ENCODE peak calls at places on chromosomes 6 and 20, in nine cellular contexts. L, J, E, W, P, V, O, H and T are unnamed samples. For H3K36me3, the result is how much of the 10 kb centered on the place peaks cover.

GRCh38 chr6:100880149-100880900 is 804 bp downstream of the ASCC3 start:
- DNase-seq in L (no peak), J (no peak), E (no peak), W (no peak), P (no peak), V (no peak), O (no peak), H (no peak), T (no peak)

GRCh38 chr6:130625825-130626500 is 201.2 kb upstream of the SMLR1 start:
- DNase-seq in L (no peak), J (no peak), E (peak), W (no peak), P (no peak), V (no peak), O (no peak), H (no peak), T (no peak)

GRCh38 chr6:128455959-128456358 is 64.4 kb downstream of the PTPRK start:
- DNase-seq in L (no peak), J (no peak), E (no peak), W (no peak), P (no peak), V (no peak), O (no peak), H (no peak), T (no peak)

GRCh38 chr6:98769546-98769945 is 64.8 kb upstream of the POU3F2 start:
- DNase-seq in L (no peak), J (peak), E (no peak), W (peak), P (no peak), V (no peak), O (no peak), H (no peak), T (no peak)

GRCh38 chr6:81694214-81694613 is 58.3 kb downstream of the TENT5A start:
- DNase-seq in L (no peak), J (no peak), E (no peak), W (no peak), P (no peak), V (no peak), O (no peak), H (no peak), T (no peak)

GRCh38 chr6:48135352-48136084 is 24.5 kb upstream of the PTCHD4 start:
- DNase-seq in L (no peak), J (peak), E (peak), W (peak), P (no peak), V (no peak), O (no peak), H (no peak), T (no peak)

GRCh38 chr6:28757429-28758045 is 166.2 kb downstream of the TRIM27 start:
- DNase-seq in L (no peak), J (no peak), E (no peak), W (no peak), P (no peak), V (no peak), O (no peak), H (no peak), T (no peak)

GRCh38 chr20:63966944-63967322 is 2.8 kb downstream of the ZNF512B start:
- DNase-seq in L (no peak), J (no peak), E (no peak), W (no peak), P (no peak), V (no peak), O (no peak), H (no peak), T (no peak)

GRCh38 chr6:39377530-39377929 is 55.0 kb upstream of the KCNK16 start:
- DNase-seq in L (peak), J (peak), E (no peak), W (peak), P (no peak), V (peak), O (no peak), H (peak), T (peak)

GRCh38 chr6:159077123-159077522 is 32.3 kb upstream of the TAGAP start:
- DNase-seq in L (no peak), J (no peak), E (no peak), W (no peak), P (no peak), V (no peak), O (no peak), H (no peak), T (no peak)

GRCh38 chr6:46262928-46263708 is 92.3 kb upstream of the ENPP5 start:
- DNase-seq in L (no peak), J (no peak), E (no peak), W (no peak), P (no peak), V (no peak), O (no peak), H (no peak), T (no peak)

GRCh38 chr6:82251942-82252341 is 4.4 kb upstream of the IBTK start:
- DNase-seq in L (no peak), J (no peak), E (no peak), W (no peak), P (no peak), V (no peak), O (no peak), H (no peak), T (no peak)

GRCh38 chr6:36721369-36722140 is 23.9 kb downstream of the RAB44 start:
- DNase-seq in L (no peak), J (no peak), E (no peak), W (no peak), P (no peak), V (no peak), O (no peak), H (no peak), T (no peak)

GRCh38 chr6:1065986-1066385 is 245.9 kb upstream of the FOXQ1 start:
- DNase-seq in L (no peak), J (no peak), E (no peak), W (no peak), P (no peak), V (no peak), O (no peak), H (no peak), T (no peak)

GRCh38 chr6:18509871-18510643 is 122.9 kb downstream of the RNF144B start:
- DNase-seq in L (no peak), J (no peak), E (no peak), W (no peak), P (no peak), V (no peak), O (no peak), H (no peak), T (no peak)

GRCh38 chr6:139452176-139452876 is 77.9 kb upstream of the CITED2 start:
- DNase-seq in L (no peak), J (no peak), E (no peak), W (peak), P (no peak), V (no peak), O (no peak), H (no peak), T (no peak)

GRCh38 chr6:151704383-151704782 is 103.1 kb upstream of the ESR1 start:
- DNase-seq in L (no peak), J (no peak), E (no peak), W (no peak), P (no peak), V (no peak), O (no peak), H (no peak), T (no peak)

GRCh38 chr6:167078745-167079144 is 44.2 kb upstream of the CCR6 start:
- DNase-seq in L (no peak), J (no peak), E (no peak), W (no peak), P (no peak), V (no peak), O (no peak), H (no peak), T (no peak)

GRCh38 chr6:161418458-161418945 is 144.6 kb upstream of the AGPAT4 start:
- DNase-seq in L (no peak), J (peak), E (peak), W (peak), P (no peak), V (peak), O (no peak), H (no peak), T (no peak)

GRCh38 chr20:35344354-35344837 is 52.2 kb upstream of the FAM83C start:
- DNase-seq in L (peak), J (peak), E (no peak), W (peak), P (no peak), V (no peak), O (no peak), H (no peak), T (no peak)

GRCh38 chr6:47135772-47136171 is 93.6 kb upstream of the ADGRF1 start:
- DNase-seq in L (no peak), J (no peak), E (peak), W (peak), P (no peak), V (no peak), O (no peak), H (no peak), T (no peak)

GRCh38 chr20:59364611-59365010 is 64.2 kb downstream of the EDN3 start:
- DNase-seq in L (no peak), J (no peak), E (no peak), W (no peak), P (no peak), V (no peak), O (no peak), H (no peak), T (no peak)

GRCh38 chr6:111417181-111417585 is 65.8 kb downstream of the REV3L start:
- DNase-seq in L (no peak), J (peak), E (no peak), W (no peak), P (no peak), V (peak), O (no peak), H (no peak), T (no peak)

GRCh38 chr6:110528051-110528929 is 51.9 kb upstream of the SLC22A16 start:
- DNase-seq in L (no peak), J (peak), E (peak), W (peak), P (no peak), V (peak), O (peak), H (no peak), T (no peak)

GRCh38 chr6:157873735-157874344 is 50.8 kb downstream of the SNX9 start:
- DNase-seq in L (peak), J (peak), E (no peak), W (peak), P (peak), V (peak), O (peak), H (peak), T (peak)

GRCh38 chr6:156866181-156866862 is 89.1 kb downstream of the ARID1B start:
- DNase-seq in L (no peak), J (no peak), E (no peak), W (peak), P (no peak), V (no peak), O (no peak), H (no peak), T (no peak)

GRCh38 chr20:52806918-52807317 is 165.2 kb upstream of the TSHZ2 start:
- DNase-seq in L (no peak), J (peak), E (no peak), W (no peak), P (no peak), V (no peak), O (no peak), H (no peak), T (no peak)

GRCh38 chr20:52805892-52806291 is 166.3 kb upstream of the TSHZ2 start:
- DNase-seq in L (no peak), J (no peak), E (no peak), W (no peak), P (no peak), V (no peak), O (no peak), H (no peak), T (no peak)

GRCh38 chr20:52804455-52804966 is 167.6 kb upstream of the TSHZ2 start:
- DNase-seq in L (no peak), J (peak), E (no peak), W (no peak), P (no peak), V (no peak), O (no peak), H (no peak), T (no peak)

GRCh38 chr20:52801628-52802006 is 170.5 kb upstream of the TSHZ2 start:
- DNase-seq in L (peak), J (peak), E (no peak), W (no peak), P (no peak), V (no peak), O (no peak), H (no peak), T (no peak)

DNA sequence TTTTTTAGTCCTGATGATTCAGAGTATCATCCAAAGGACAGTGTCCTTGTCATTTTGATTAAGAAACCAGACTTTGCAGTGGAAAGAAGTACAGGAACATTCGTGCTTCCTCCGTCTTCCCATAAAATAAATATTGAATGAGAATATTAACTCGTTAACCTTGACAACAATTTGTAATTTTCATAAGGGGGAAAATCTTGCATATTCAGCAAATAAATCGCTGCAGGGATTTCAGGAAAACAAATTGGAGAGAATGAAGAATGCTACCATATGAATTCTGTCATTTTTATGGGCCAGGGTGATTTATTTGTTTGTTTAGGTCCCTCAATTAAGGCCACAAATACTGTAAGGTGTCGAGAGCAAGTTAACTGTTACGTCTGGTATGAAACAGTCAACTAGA is 167.0 kb upstream of the TSHZ2 start:
- DNase-seq in L (no peak), J (no peak), E (no peak), W (no peak), P (no peak), V (no peak), O (no peak), H (no peak), T (no peak)
- H3K4me3 ChIP-seq in L (no peak), J (no peak), E (no peak), W (no peak), P (no peak), V (no peak), O (no peak), H (no peak), T (no peak)

DNA sequence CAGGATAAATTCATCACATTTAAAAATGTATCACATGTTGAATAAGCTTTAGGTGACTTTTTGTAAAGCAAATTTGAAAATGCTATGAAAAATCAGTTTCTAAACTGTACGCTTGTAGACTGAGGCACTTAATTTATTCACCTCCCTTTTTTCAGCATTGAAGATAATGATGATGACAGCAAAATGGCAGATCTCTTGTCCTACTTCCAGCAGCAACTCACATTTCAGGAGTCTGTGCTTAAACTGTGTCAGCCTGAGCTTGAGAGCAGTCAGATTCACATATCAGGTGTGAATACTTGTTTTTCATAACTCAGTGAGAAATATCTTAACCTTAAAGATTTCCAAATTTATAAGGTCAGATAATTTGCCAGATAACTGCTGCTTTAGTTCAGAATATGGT is 15.6 kb downstream of the FBXO9 start:
- DNase-seq in L (no peak), J (no peak), E (no peak), W (no peak), P (no peak), V (no peak), O (no peak), H (no peak), T (no peak)
- H3K36me3 ChIP-seq in L (half or more), J (under half), E (under half), W (under half), P (half or more), V (under half), O (half or more), H (half or more), T (under half)

GRCh38 chr20:36540551-36541211 is 638 bp upstream of the MYL9 start:
- DNase-seq in L (peak), J (peak), E (no peak), W (no peak), P (no peak), V (no peak), O (no peak), H (peak), T (no peak)
- H3K4me3 ChIP-seq in L (peak), J (no peak), E (peak), W (peak), P (peak), V (peak), O (no peak), H (peak), T (peak)

DNA sequence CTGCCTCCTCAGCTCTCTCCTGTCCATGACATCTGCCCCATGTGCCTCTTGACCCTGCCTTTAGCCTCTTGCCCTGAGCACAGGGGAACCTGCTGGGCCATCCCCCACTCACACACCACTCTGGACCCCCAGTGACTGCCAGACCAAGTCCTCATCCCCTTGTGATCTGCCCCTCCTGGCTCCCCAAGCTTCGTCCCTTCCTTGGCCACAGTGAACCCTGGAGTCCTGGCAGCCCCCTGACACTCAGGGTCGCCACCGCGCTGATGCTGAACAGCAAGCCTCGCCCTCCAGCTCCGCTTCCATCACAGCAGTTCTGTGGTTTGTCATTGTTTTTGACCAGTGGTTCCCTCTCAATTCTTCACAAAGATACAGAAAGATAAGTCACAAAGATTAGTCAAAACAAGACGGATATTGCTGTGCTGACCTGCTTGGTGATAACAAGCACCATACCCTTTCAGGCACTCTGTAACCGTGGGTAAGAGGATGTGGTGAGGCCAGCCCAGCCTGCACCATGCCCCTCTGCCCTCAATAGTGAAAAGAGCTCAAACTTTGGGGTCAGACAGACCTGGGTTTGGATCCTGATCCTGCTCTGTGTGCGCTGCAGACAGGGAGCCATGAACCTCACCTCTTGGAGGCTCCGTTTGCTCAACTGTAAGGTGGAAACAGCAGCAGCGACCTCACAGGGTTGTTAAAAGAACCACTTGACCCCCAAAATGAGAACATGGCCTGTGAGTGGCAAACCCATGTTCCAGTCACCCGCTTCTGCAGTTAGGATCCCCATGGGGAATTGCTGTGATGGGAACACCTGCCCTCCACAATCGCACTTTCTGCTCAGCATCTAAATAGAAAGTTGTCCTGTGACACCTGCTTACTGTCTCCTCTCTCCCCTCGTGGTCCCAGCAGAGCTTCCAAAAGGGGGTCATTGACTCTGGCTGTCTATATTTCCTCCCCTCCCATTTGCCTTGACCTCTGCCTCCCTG is 114.5 kb downstream of the TOX2 start:
- DNase-seq in L (no peak), J (no peak), E (no peak), W (no peak), P (no peak), V (no peak), O (no peak), H (no peak), T (no peak)
- H3K36me3 ChIP-seq in L (under half), J (under half), E (under half), W (under half), P (under half), V (under half), O (under half), H (under half), T (under half)

GRCh38 chr6:19838442-19839236 is 1.5 kb downstream of the ID4 start:
- DNase-seq in L (no peak), J (no peak), E (no peak), W (peak), P (no peak), V (no peak), O (no peak), H (peak), T (peak)

GRCh38 chr6:19839237-19839546 is 2.0 kb downstream of the ID4 start:
- DNase-seq in L (no peak), J (no peak), E (no peak), W (no peak), P (no peak), V (no peak), O (no peak), H (no peak), T (no peak)

GRCh38 chr6:19837511-19838441 is 606 bp downstream of the ID4 start:
- DNase-seq in L (peak), J (no peak), E (no peak), W (peak), P (no peak), V (no peak), O (no peak), H (peak), T (no peak)

GRCh38 chr6:19841181-19841580 is 4.0 kb downstream of the ID4 start:
- DNase-seq in L (no peak), J (no peak), E (no peak), W (no peak), P (no peak), V (no peak), O (no peak), H (no peak), T (no peak)

GRCh38 chr6:19839788-19840187 is 2.6 kb downstream of the ID4 start:
- DNase-seq in L (no peak), J (no peak), E (no peak), W (no peak), P (no peak), V (no peak), O (no peak), H (no peak), T (no peak)
- H3K4me3 ChIP-seq in L (peak), J (no peak), E (no peak), W (no peak), P (peak), V (peak), O (no peak), H (peak), T (no peak)